ENCODE peak calls at places on chromosomes 1 and 21, in nine cellular contexts. C is heart right ventricle, E is AG04450, R is left lung, M is nephron progenitor cell, N is uterus, Z is endothelial cell, W is fibroblast of the aortic adventitia, S is astrocyte of the cerebellum. I is an unnamed sample.

GRCh38 chr1:156076609-156077429 is 5.4 kb downstream of the MEX3A start:
- DNase-seq in N (peak), S (no peak), W (no peak), C (peak), Z (peak), E (no peak), R (no peak), M (peak), I (no peak)

GRCh38 chr1:220544901-220545303 is 17.0 kb downstream of the MARK1 start:
- DNase-seq in S (no peak), Z (no peak), M (no peak), W (peak), C (no peak), E (no peak), N (no peak), R (no peak), I (no peak)

GRCh38 chr21:30710499-30710898 is 8.1 kb downstream of the KRTAP21-3 start:
- DNase-seq in R (no peak), C (no peak), M (no peak), Z (no peak), E (no peak), N (no peak), S (no peak), W (no peak), I (no peak)

GRCh38 chr1:232726048-232726779 is 79.0 kb upstream of the MAP10 start:
- DNase-seq in C (no peak), E (no peak), S (peak), N (no peak), M (no peak), W (peak), Z (peak), R (no peak), I (peak)

GRCh38 chr1:5950201-5950895 is 41.9 kb downstream of the NPHP4 start:
- DNase-seq in E (no peak), S (no peak), C (no peak), M (no peak), N (no peak), R (no peak), Z (no peak), W (no peak), I (no peak)

GRCh38 chr1:204583909-204584632 is 67.9 kb downstream of the MDM4 start:
- DNase-seq in W (no peak), E (no peak), Z (no peak), C (peak), M (no peak), N (no peak), S (no peak), R (no peak), I (no peak)

GRCh38 chr1:157770442-157771043 is 6.4 kb downstream of the FCRL2 start:
- DNase-seq in N (no peak), C (no peak), W (no peak), M (peak), S (no peak), R (no peak), Z (peak), E (no peak), I (no peak)

GRCh38 chr1:183480971-183481431 is 8.7 kb downstream of the SMG7 start:
- DNase-seq in S (no peak), R (no peak), M (no peak), E (no peak), C (no peak), W (peak), Z (no peak), N (no peak), I (no peak)

GRCh38 chr1:46410156-46411009 is 16.3 kb downstream of the FAAH start:
- DNase-seq in S (no peak), M (no peak), R (peak), W (peak), N (no peak), C (no peak), E (no peak), Z (no peak), I (no peak)

GRCh38 chr1:107496002-107496401 is 355.2 kb downstream of the NTNG1 start:
- DNase-seq in W (no peak), N (no peak), E (no peak), C (no peak), R (no peak), M (no peak), Z (no peak), S (no peak), I (no peak)

GRCh38 chr1:162878000-162878596 is 17.1 kb upstream of the CCDC190 start:
- DNase-seq in E (peak), R (no peak), S (peak), C (peak), M (peak), Z (peak), W (peak), N (peak), I (peak)

GRCh38 chr1:234782057-234782800 is 172.3 kb upstream of the IRF2BP2 start:
- DNase-seq in Z (no peak), N (no peak), M (no peak), R (no peak), S (no peak), C (no peak), W (no peak), E (no peak), I (no peak)

GRCh38 chr1:62144238-62144831 is 50.3 kb upstream of the L1TD1 start:
- DNase-seq in Z (peak), M (peak), N (no peak), E (peak), R (no peak), W (peak), C (no peak), S (peak), I (peak)

GRCh38 chr21:46431884-46432488 is 26.7 kb upstream of the DIP2A start:
- DNase-seq in W (no peak), S (no peak), R (no peak), C (no peak), N (no peak), M (no peak), Z (no peak), E (no peak), I (no peak)

GRCh38 chr1:5913876-5914275 is 78.3 kb downstream of the NPHP4 start:
- DNase-seq in R (no peak), W (no peak), N (no peak), E (no peak), Z (no peak), C (no peak), M (no peak), S (no peak), I (no peak)

GRCh38 chr1:100414693-100415092 is 62.4 kb downstream of the CDC14A start:
- DNase-seq in N (no peak), E (no peak), C (no peak), M (no peak), S (no peak), Z (no peak), W (no peak), R (no peak), I (no peak)

GRCh38 chr21:42230636-42231035 is 11.7 kb downstream of the ABCG1 start:
- DNase-seq in R (no peak), Z (no peak), E (no peak), S (no peak), M (no peak), W (no peak), N (no peak), C (no peak), I (no peak)

GRCh38 chr1:5910276-5910620 is 82.0 kb downstream of the NPHP4 start:
- DNase-seq in R (no peak), W (no peak), E (no peak), S (no peak), N (no peak), C (no peak), M (no peak), Z (no peak), I (no peak)

GRCh38 chr1:172203135-172203823 is 217.2 kb upstream of the C1orf105 start:
- DNase-seq in M (peak), Z (no peak), W (no peak), C (no peak), S (no peak), R (no peak), E (no peak), N (no peak), I (no peak)

GRCh38 chr1:205438213-205439158 is 16.6 kb upstream of the LEMD1 start:
- DNase-seq in R (peak), M (no peak), W (peak), E (peak), N (peak), S (no peak), Z (peak), C (peak), I (no peak)

GRCh38 chr1:163570061-163570460 is 248.3 kb downstream of the NUF2 start:
- DNase-seq in N (no peak), R (no peak), M (peak), E (no peak), W (peak), S (no peak), C (no peak), Z (no peak), I (no peak)

GRCh38 chr1:182629674-182630073 is 25.5 kb upstream of the RGS16 start:
- DNase-seq in W (no peak), N (no peak), E (no peak), R (no peak), S (no peak), C (no peak), Z (no peak), M (no peak), I (no peak)

GRCh38 chr1:89598450-89599331 is 34.2 kb upstream of the LRRC8C start:
- DNase-seq in S (peak), Z (peak), W (peak), M (no peak), C (no peak), E (no peak), N (no peak), R (no peak), I (no peak)

GRCh38 chr21:35989185-35989735 is 71.1 kb downstream of the SETD4 start:
- DNase-seq in W (peak), Z (no peak), S (no peak), M (no peak), R (no peak), E (no peak), C (no peak), N (no peak), I (peak)

DNA sequence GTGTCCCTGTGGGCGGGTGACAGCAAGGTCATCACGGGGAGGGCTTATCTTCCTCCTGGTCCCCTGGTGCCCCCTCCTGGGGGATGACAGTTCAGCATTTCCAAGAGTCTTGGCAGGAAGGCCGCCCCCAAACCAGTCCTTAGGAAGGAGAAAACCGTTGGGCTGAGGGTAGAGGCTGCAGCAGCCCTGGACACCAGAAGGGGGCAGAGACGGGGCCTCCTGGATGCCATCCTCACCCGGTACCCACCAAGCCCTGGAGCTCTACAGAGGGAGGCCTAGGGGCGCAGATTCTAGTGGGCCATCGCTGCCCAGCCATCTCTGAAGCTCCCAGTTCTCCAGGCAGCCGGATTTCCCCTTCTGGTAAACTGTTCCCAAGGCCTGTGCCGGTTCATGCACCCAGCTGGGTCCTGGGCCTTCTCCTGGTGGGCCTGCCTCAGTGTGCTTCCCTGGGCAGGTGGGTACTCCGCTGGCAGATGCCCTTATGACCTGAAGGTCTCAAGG is 14.8 kb upstream of the ZNF669 start:
- DNase-seq in W (peak), M (peak), S (no peak), C (no peak), E (no peak), Z (peak), R (no peak), N (no peak), I (no peak)
- TF ChIP-seq CTCF in W (no peak), M (no peak), S (peak), C (peak), E (peak), Z (no peak), R (no peak), N (no peak), I (no peak)

GRCh38 chr1:244974550-244974949 is 110.2 kb upstream of the HNRNPU start:
- DNase-seq in M (no peak), W (no peak), E (no peak), Z (no peak), R (no peak), N (no peak), C (no peak), S (no peak), I (no peak)
- TF ChIP-seq CTCF in M (no peak), W (no peak), E (no peak), Z (no peak), R (no peak), N (no peak), C (no peak), S (no peak), I (no peak)

GRCh38 chr1:223486366-223486765 is 93.2 kb downstream of the CCDC185 start:
- DNase-seq in N (no peak), C (no peak), Z (no peak), W (no peak), E (no peak), M (no peak), S (no peak), R (no peak), I (no peak)
- TF ChIP-seq CTCF in N (no peak), C (no peak), Z (no peak), W (no peak), E (no peak), M (no peak), S (no peak), R (no peak), I (no peak)

GRCh38 chr1:35557118-35557610 is at the start of gene KIAA0319L:
- DNase-seq in N (peak), W (no peak), E (no peak), S (no peak), Z (peak), M (peak), C (peak), R (peak), I (no peak)
- TF ChIP-seq CTCF in N (no peak), W (no peak), E (no peak), S (no peak), Z (no peak), M (no peak), C (no peak), R (no peak), I (no peak)

DNA sequence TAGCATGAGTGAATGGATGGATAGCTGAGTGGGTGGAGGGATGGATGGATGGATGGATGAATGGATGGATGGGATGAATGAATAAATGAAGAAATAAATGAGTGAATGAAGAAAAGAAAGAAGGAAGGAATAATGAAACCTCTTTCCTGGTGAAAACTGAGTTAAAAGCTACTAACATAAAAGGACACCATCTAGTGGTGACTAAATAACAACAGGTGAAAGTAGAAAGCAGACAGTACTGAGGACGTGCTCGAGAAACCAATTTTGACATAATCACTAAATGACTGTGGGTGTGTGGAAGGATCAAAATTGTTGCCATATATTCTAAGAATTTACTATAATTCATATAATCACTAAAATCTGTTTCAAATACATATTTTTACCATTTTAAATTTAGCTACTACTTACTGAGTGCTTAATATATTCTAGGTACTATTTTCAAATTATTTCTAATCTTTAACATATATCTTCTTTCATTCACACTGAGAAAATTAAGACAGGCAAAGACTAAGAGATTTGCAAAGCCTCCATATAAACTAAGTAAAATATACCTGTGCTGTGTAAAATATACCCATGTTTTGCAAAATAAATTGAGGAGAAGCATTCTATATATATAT is 522.9 kb downstream of the LRRIQ3 start:
- DNase-seq in W (peak), R (no peak), C (no peak), S (no peak), M (peak), N (no peak), E (no peak), Z (no peak), I (no peak)
- TF ChIP-seq CTCF in W (peak), R (no peak), C (peak), S (peak), M (peak), N (no peak), E (peak), Z (peak), I (peak)

I was measured in AG09309.